ENCODE peak calls at places on chromosome 5, in six cellular contexts. P is ovary; B is CD4-positive, alpha-beta memory T cell; Z is tibial nerve; W is left ventricle myocardium inferior; G is adipocyte. H is an unnamed sample.

GRCh38 chr5:154486427-154486866 is 8.4 kb upstream of the HAND1 start:
- DNase-seq in P (no peak), B (no peak), Z (no peak), W (no peak), G (no peak), H (no peak)

GRCh38 chr5:17185349-17185748 is 32.1 kb upstream of the BASP1 start:
- DNase-seq in P (no peak), B (no peak), Z (no peak), W (no peak), G (no peak), H (no peak)

GRCh38 chr5:41418220-41419031 is 92.0 kb downstream of the PLCXD3 start:
- DNase-seq in P (no peak), B (no peak), Z (no peak), W (no peak), G (peak; percentile 48), H (no peak)

GRCh38 chr5:154214236-154215106 is 23.9 kb downstream of the GALNT10 start:
- DNase-seq in P (no peak), B (no peak), Z (no peak), W (no peak), G (peak; percentile 81), H (no peak)

GRCh38 chr5:123992641-123993040 is 480.7 kb downstream of the CSNK1G3 start:
- DNase-seq in P (no peak), B (no peak), Z (no peak), W (no peak), G (no peak), H (no peak)

GRCh38 chr5:8333445-8333844 is 464.5 kb downstream of the MTRR start:
- DNase-seq in P (no peak), B (no peak), Z (no peak), W (no peak), G (no peak), H (no peak)

GRCh38 chr5:60540855-60541805 is 158.8 kb downstream of the DEPDC1B start:
- DNase-seq in P (no peak), B (no peak), Z (no peak), W (no peak), G (peak; percentile 71), H (no peak)

GRCh38 chr5:141822134-141822533 is 56.1 kb downstream of the PCDH1 start:
- DNase-seq in P (no peak), B (no peak), Z (no peak), W (peak; percentile 35), G (peak; percentile 63), H (no peak)

GRCh38 chr5:172114875-172115422 is 73.1 kb downstream of the STK10 start:
- DNase-seq in P (no peak), B (peak; percentile 83), Z (no peak), W (peak; percentile 54), G (no peak), H (peak; percentile 54)
- H3K4me3 ChIP-seq in P (no peak overlapping the region), B (peak overlapping the region; percentile 17), Z (no peak overlapping the region), W (no peak overlapping the region), G (no peak overlapping the region), H (no peak overlapping the region)

GRCh38 chr5:129593525-129593924 is 133.4 kb downstream of the ADAMTS19 start:
- DNase-seq in P (no peak), B (no peak), Z (no peak), W (no peak), G (peak; percentile 15), H (no peak)
- H3K36me3 ChIP-seq in P (no peaks in the 10 kb centered on the region), B (no peaks in the 10 kb centered on the region), Z (no peaks in the 10 kb centered on the region), W (no peaks in the 10 kb centered on the region), G (no peaks in the 10 kb centered on the region), H (no peaks in the 10 kb centered on the region)

GRCh38 chr5:32195265-32195664 is 21.1 kb upstream of the GOLPH3 start:
- DNase-seq in P (no peak), B (no peak), Z (no peak), W (no peak), G (no peak), H (no peak)

GRCh38 chr5:32190094-32190493 is 16.0 kb upstream of the GOLPH3 start:
- DNase-seq in P (no peak), B (no peak), Z (no peak), W (peak; percentile 68), G (peak; percentile 66), H (peak; percentile 64)

GRCh38 chr5:32187675-32188074 is 13.6 kb upstream of the GOLPH3 start:
- DNase-seq in P (no peak), B (no peak), Z (no peak), W (no peak), G (no peak), H (no peak)

GRCh38 chr5:32197032-32197431 is 22.9 kb upstream of the GOLPH3 start:
- DNase-seq in P (no peak), B (no peak), Z (no peak), W (no peak), G (no peak), H (no peak)

DNA sequence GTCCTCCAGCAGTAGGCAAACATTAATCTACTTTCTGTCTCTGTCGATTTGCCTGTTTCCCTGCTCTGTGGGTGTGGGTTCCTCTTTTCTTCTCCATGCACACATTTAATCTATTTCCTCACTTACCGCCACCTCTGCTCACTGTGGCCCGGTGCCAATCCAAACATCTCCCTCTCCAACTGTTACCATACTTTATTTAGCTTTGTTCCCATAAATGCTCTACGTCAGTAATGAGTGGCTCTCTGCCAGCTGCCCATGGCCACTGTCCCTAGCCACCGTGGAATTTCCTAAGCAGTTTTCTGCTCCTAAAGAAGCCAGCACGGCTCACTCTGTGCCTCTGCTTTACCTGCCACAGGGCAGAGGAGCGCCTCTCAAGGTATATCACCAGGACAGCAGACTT is 19.5 kb upstream of the GOLPH3 start:
- DNase-seq in P (no peak), B (no peak), Z (peak; percentile 54), W (peak; percentile 88), G (peak; percentile 79), H (peak; percentile 79)
- H3K4me3 ChIP-seq in P (no peak overlapping the region), B (no peak overlapping the region), Z (no peak overlapping the region), W (peak overlapping the region; percentile 47), G (peak overlapping the region; percentile 44), H (peak overlapping the region; percentile 4)

GRCh38 chr5:138912093-138912492 is 37.0 kb upstream of the LRRTM2 start:
- DNase-seq in P (no peak), B (no peak), Z (no peak), W (no peak), G (no peak), H (no peak)

GRCh38 chr5:138911441-138911840 is 36.3 kb upstream of the LRRTM2 start:
- DNase-seq in P (no peak), B (no peak), Z (no peak), W (no peak), G (peak; percentile 51), H (no peak)

GRCh38 chr5:138909734-138910133 is 34.6 kb upstream of the LRRTM2 start:
- DNase-seq in P (no peak), B (no peak), Z (no peak), W (no peak), G (no peak), H (no peak)

GRCh38 chr5:138913773-138914172 is 38.6 kb upstream of the LRRTM2 start:
- DNase-seq in P (no peak), B (no peak), Z (no peak), W (no peak), G (no peak), H (no peak)

DNA sequence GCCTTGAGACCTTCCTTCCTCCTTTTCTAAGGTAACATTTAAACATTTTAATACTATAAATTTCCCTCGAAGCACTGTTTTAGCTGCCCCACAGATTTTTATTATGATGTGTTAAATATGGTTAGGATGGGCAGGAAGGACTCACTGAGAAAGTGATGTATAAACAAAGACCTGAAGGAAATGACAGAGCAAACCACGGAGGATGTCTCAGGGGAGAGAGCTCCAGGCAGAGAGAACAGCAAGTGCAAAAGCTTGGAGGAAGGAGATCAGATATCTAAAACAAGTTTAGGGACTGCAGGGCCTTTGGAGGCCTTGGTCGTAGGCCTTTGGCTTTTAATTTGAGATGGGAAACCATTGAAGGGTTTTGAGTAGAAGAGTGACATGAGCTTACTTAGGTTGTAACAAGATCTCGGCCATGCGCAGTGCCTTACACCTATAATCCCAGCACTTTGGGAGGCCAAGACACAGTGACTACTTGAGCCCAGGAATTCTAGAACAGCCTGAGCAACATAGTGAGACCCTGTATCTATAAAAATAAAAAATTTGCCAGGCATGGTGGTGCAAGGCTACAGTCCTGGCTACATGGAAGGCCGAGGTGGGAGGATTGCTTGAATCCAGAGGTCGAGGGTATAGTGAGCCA is 35.5 kb upstream of the LRRTM2 start:
- DNase-seq in P (no peak), B (no peak), Z (no peak), W (no peak), G (no peak), H (no peak)
- H3K36me3 ChIP-seq in P (no peaks in the 10 kb centered on the region), B (no peaks in the 10 kb centered on the region), Z (no peaks in the 10 kb centered on the region), W (peaks cover 35% of the 10 kb centered on the region), G (peaks cover 49% of the 10 kb centered on the region), H (peaks cover 58% of the 10 kb centered on the region)

DNA sequence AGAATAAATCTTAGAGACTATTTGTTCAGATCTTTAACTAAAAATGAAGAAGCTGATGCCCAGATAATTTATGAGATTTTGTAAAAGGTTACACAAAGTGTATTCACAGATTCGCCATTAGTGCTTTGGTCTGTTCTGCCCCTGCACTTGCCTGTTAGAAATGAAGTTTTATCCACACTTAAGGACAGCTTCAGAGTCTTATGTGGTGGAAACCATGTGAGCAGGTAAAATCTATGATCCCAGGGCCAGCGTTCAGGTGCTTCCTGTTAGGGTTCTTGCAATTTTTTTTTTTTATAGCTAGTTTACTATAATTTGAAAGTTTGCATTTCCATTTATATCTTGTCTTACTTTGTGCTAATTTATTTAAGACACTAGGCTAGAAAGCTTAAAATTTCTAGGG is 561.6 kb downstream of the PRR16 start:
- DNase-seq in P (no peak), B (no peak), Z (no peak), W (no peak), G (no peak), H (no peak)
- H3K4me3 ChIP-seq in P (no peak overlapping the region), B (no peak overlapping the region), Z (no peak overlapping the region), W (no peak overlapping the region), G (no peak overlapping the region), H (no peak overlapping the region)

GRCh38 chr5:52710310-52710971 is 77.3 kb upstream of the ITGA1 start:
- DNase-seq in P (no peak), B (no peak), Z (no peak), W (no peak), G (no peak), H (no peak)
- H3K36me3 ChIP-seq in P (no peaks in the 10 kb centered on the region), B (no peaks in the 10 kb centered on the region), Z (no peaks in the 10 kb centered on the region), W (no peaks in the 10 kb centered on the region), G (no peaks in the 10 kb centered on the region), H (no peaks in the 10 kb centered on the region)

GRCh38 chr5:33937700-33938506 is 1.7 kb downstream of the RXFP3 start:
- DNase-seq in P (no peak), B (no peak), Z (no peak), W (no peak), G (no peak), H (no peak)

GRCh38 chr5:33936004-33936380 is 194 bp upstream of the RXFP3 start:
- DNase-seq in P (peak; percentile 69), B (no peak), Z (peak; percentile 15), W (peak; percentile 51), G (peak; percentile 87), H (peak; percentile 68)

GRCh38 chr5:33938507-33938796 is 2.3 kb downstream of the RXFP3 start:
- DNase-seq in P (no peak), B (no peak), Z (no peak), W (no peak), G (no peak), H (no peak)

GRCh38 chr5:33936381-33937016 is at the start of gene RXFP3:
- DNase-seq in P (no peak), B (no peak), Z (no peak), W (no peak), G (peak; percentile 13), H (peak; percentile 19)

GRCh38 chr5:33937017-33937699 is 972 bp downstream of the RXFP3 start:
- DNase-seq in P (no peak), B (no peak), Z (no peak), W (no peak), G (no peak), H (peak; percentile 8)
- H3K4me3 ChIP-seq in P (no peak overlapping the region), B (no peak overlapping the region), Z (peak overlapping the region; percentile 12), W (peak overlapping the region; percentile 61), G (peak overlapping the region; percentile 89), H (peak overlapping the region; percentile 6)

GRCh38 chr5:159910207-159910842 is 6.0 kb upstream of the ADRA1B start:
- DNase-seq in P (no peak), B (no peak), Z (no peak), W (no peak), G (no peak), H (no peak)
- H3K36me3 ChIP-seq in P (no peaks in the 10 kb centered on the region), B (no peaks in the 10 kb centered on the region), Z (no peaks in the 10 kb centered on the region), W (no peaks in the 10 kb centered on the region), G (no peaks in the 10 kb centered on the region), H (no peaks in the 10 kb centered on the region)

H was measured in heart right ventricle.